ENCODE peak calls at places on chromosomes 12 and 14, in eight cellular contexts. N is adrenal gland, V is gastrocnemius medialis, F is K562, U is esophagus muscularis mucosa, S is epithelial cell of proximal tubule, X is AG10803, I is WTC11. Z is an unnamed sample.

GRCh38 chr12:104426926-104427546 is 29.7 kb upstream of the CHST11 start:
- DNase-seq in S (peak), F (no peak), X (peak), U (no peak), I (no peak), N (no peak), V (no peak), Z (no peak)

GRCh38 chr12:63898764-63899337 is 54.4 kb downstream of the SRGAP1 start:
- DNase-seq in F (no peak), I (no peak), X (no peak), N (no peak), V (no peak), S (no peak), U (no peak), Z (no peak)

GRCh38 chr12:90393654-90394053 is 561.3 kb downstream of the CCER1 start:
- DNase-seq in I (no peak), F (no peak), X (no peak), U (no peak), V (no peak), S (no peak), N (no peak), Z (no peak)

GRCh38 chr12:15044461-15044860 is 71.6 kb downstream of the PDE6H start:
- DNase-seq in I (no peak), N (no peak), V (no peak), U (no peak), S (no peak), X (peak), F (no peak), Z (no peak)

GRCh38 chr12:112252184-112252583 is 126.8 kb downstream of the TRAFD1 start:
- DNase-seq in I (no peak), F (no peak), S (no peak), V (no peak), U (no peak), N (no peak), X (no peak), Z (no peak)

GRCh38 chr12:52258335-52258901 is 16.0 kb upstream of the KRT86 start:
- DNase-seq in F (no peak), U (no peak), X (peak), N (peak), V (no peak), S (no peak), I (peak), Z (peak)

GRCh38 chr12:88570103-88570502 is 10.2 kb downstream of the KITLG start:
- DNase-seq in N (no peak), S (no peak), X (no peak), U (no peak), V (no peak), F (no peak), I (no peak), Z (no peak)

GRCh38 chr14:105075364-105076295 is 10.4 kb upstream of the GPR132 start:
- DNase-seq in U (no peak), X (no peak), I (no peak), N (peak), F (peak), S (no peak), V (no peak), Z (no peak)

GRCh38 chr12:51942501-51943000 is 8.9 kb upstream of the ACVR1B start:
- DNase-seq in F (no peak), X (no peak), U (no peak), V (no peak), S (no peak), I (no peak), N (no peak), Z (no peak)

GRCh38 chr12:34403706-34404376 is 381.5 kb downstream of the ALG10 start:
- DNase-seq in V (peak), N (no peak), I (peak), F (no peak), S (no peak), U (peak), X (no peak), Z (peak)

GRCh38 chr14:105337966-105338365 is 23.4 kb downstream of the PACS2 start:
- DNase-seq in F (no peak), I (no peak), S (no peak), V (peak), U (no peak), X (peak), N (peak), Z (no peak)

GRCh38 chr14:104086210-104086660 is 735 bp downstream of the ASPG start:
- DNase-seq in F (no peak), U (no peak), I (no peak), V (no peak), X (no peak), N (no peak), S (no peak), Z (peak)

GRCh38 chr12:62438098-62438692 is 28.4 kb upstream of the MON2 start:
- DNase-seq in V (no peak), U (no peak), X (peak), S (no peak), F (peak), I (peak), N (peak), Z (peak)

GRCh38 chr12:2642176-2642892 is 152.4 kb upstream of the FKBP4 start:
- DNase-seq in F (no peak), S (no peak), X (no peak), I (peak), N (no peak), U (no peak), V (no peak), Z (no peak)

DNA sequence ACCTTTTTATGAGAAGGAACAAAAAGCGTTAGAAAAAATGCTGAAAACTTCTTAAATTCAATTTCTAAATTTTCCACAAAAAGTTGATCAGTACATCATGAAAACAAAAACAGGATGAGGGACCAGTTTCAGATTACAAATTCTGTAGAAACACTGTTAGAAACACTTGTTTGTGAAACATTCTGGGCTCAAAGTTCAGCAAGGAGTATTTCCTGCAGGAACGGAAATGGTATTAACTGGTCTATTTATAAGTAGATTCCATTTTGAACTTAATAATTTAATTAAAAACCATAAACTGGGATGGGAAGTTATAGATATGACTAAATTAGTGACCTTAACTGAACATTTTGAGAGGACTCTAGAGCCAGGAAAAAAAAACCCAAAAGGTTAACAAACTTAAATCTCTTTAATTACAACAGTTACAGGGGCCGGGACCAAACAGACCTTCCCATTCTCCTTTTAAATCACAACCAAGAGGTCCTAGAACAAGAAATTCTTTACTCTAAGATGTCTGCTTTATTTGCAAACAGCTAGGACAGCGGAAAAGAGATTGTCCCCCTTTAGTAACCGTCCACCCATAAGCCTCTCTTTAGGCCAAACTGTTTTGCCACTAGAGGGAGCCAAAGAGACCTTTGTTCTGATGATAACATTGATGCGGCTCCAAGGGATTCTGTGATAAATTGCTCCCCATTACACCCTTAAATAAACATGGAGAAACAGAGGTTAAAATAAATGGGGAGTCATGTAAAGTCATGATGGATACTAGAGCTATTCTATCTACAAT is 69.0 kb upstream of the RERGL start:
- DNase-seq in F (peak), I (peak), X (peak), S (no peak), N (peak), V (no peak), U (no peak), Z (peak)
- TF ChIP-seq CTCF in F (peak), I (peak), X (peak), S (peak), N (peak), V (no peak), U (peak), Z (peak)

GRCh38 chr14:98926802-98927201 is 345.2 kb downstream of the BCL11B start:
- DNase-seq in V (no peak), F (no peak), X (peak), S (no peak), N (no peak), I (no peak), U (no peak), Z (no peak)

GRCh38 chr14:98926151-98926550 is 345.8 kb downstream of the BCL11B start:
- DNase-seq in U (no peak), S (no peak), V (no peak), I (no peak), N (no peak), X (no peak), F (no peak), Z (no peak)

GRCh38 chr14:98925362-98926040 is 346.5 kb downstream of the BCL11B start:
- DNase-seq in X (no peak), I (no peak), S (no peak), F (no peak), V (no peak), U (no peak), N (no peak), Z (no peak)

GRCh38 chr14:98931126-98931525 is 340.9 kb downstream of the BCL11B start:
- DNase-seq in X (no peak), F (no peak), I (no peak), S (no peak), V (no peak), U (no peak), N (no peak), Z (no peak)

GRCh38 chr14:98928418-98928817 is 343.6 kb downstream of the BCL11B start:
- DNase-seq in U (no peak), S (no peak), I (no peak), X (no peak), N (no peak), V (no peak), F (no peak), Z (no peak)
- TF ChIP-seq CTCF in U (no peak), S (no peak), I (no peak), X (no peak), N (no peak), V (no peak), F (no peak), Z (no peak)

GRCh38 chr12:12398026-12398859 is 41.4 kb downstream of the BORCS5 start:
- DNase-seq in U (peak), V (peak), F (peak), I (no peak), N (peak), S (peak), X (peak), Z (no peak)
- TF ChIP-seq CTCF in U (peak), V (no peak), F (peak), I (no peak), N (no peak), S (peak), X (peak), Z (no peak)

DNA sequence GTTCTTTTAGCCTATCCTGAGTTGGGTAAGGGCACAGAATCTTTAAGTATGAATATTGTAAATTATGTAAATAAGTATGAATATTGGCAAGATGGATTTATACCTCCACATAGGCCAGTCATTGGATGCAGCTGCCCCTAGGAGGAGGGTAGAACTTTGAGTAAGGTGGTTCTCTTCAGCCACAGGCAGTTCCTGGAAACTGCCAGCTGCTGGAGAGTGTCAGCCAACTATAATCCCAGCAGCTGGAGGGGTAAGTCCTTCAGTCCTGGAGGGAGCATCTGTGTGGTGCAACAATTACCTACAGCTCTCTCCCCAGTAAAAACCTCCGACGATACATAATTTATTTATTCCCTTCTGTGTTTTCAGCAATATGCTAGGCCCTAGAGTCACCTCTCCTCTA is 65.8 kb upstream of the TMPO start:
- DNase-seq in N (no peak), X (no peak), U (no peak), S (no peak), V (no peak), I (no peak), F (no peak), Z (no peak)
- TF ChIP-seq CTCF in N (no peak), X (no peak), U (no peak), S (no peak), V (no peak), I (no peak), F (no peak), Z (no peak)

GRCh38 chr14:26163761-26164160 is 434.1 kb downstream of the NOVA1 start:
- DNase-seq in S (no peak), X (peak), N (no peak), U (no peak), I (no peak), F (no peak), V (no peak), Z (peak)
- TF ChIP-seq CTCF in S (peak), X (peak), N (peak), U (no peak), I (peak), F (no peak), V (no peak), Z (peak)

GRCh38 chr14:72980863-72981262 is 46.0 kb downstream of the ZFYVE1 start:
- DNase-seq in N (no peak), S (no peak), F (no peak), V (no peak), I (no peak), U (no peak), X (no peak), Z (no peak)
- TF ChIP-seq CTCF in N (no peak), S (no peak), F (no peak), V (no peak), I (no peak), U (no peak), X (no peak), Z (no peak)

GRCh38 chr12:100567945-100568344 is 5.5 kb upstream of the GAS2L3 start:
- DNase-seq in X (no peak), F (no peak), I (no peak), N (no peak), S (no peak), U (no peak), V (no peak), Z (no peak)

GRCh38 chr12:100566887-100567637 is 6.4 kb upstream of the GAS2L3 start:
- DNase-seq in S (no peak), U (no peak), V (peak), F (no peak), X (no peak), I (no peak), N (peak), Z (no peak)

GRCh38 chr12:100564090-100564489 is 9.4 kb upstream of the GAS2L3 start:
- DNase-seq in U (no peak), I (no peak), N (no peak), S (no peak), V (no peak), F (no peak), X (no peak), Z (no peak)

GRCh38 chr12:100564905-100565467 is 8.5 kb upstream of the GAS2L3 start:
- DNase-seq in S (no peak), N (no peak), X (no peak), F (no peak), I (no peak), V (no peak), U (no peak), Z (no peak)

GRCh38 chr12:100565987-100566545 is 7.4 kb upstream of the GAS2L3 start:
- DNase-seq in U (no peak), F (no peak), V (no peak), X (no peak), S (no peak), N (no peak), I (no peak), Z (no peak)
- TF ChIP-seq CTCF in U (no peak), F (no peak), V (no peak), X (no peak), S (peak), N (no peak), I (no peak), Z (no peak)

GRCh38 chr14:68342216-68342615 is 450.7 kb downstream of the ZFP36L1 start:
- DNase-seq in I (no peak), X (no peak), U (no peak), N (no peak), V (no peak), F (no peak), S (no peak), Z (no peak)
- TF ChIP-seq CTCF in I (no peak), X (no peak), U (no peak), N (no peak), V (no peak), F (no peak), S (no peak), Z (no peak)

DNA sequence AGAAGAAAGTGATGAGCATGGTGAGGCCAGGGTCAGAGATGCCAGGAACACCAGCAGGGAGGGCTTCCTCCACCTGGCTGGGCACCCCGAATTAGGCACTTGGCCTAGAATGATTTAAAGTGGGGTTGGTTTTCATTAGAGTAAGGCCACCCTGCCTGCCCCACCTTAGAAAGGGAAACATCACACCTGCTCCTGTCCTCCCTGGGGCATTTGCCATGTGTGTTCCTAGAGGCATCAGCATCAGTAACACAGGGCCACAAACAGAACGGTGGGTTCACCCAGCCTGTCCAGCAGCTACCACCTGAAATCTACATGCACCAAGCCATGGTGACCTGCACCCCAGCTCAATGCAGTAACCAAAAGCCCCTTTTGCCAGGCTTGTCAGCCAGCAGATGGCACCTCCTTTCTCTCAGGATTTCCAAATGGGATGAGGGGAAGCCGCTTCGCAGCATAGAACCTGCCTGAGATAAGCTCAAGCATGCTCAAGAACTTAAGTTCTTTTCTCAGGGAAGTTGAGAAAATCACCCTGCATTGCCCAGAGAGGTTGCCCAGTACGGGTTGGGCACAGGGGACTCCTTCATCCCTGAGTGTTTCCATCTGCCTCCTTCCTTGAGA is 338.8 kb downstream of the DPF3 start:
- DNase-seq in S (no peak), N (no peak), X (no peak), V (no peak), I (no peak), F (no peak), U (no peak), Z (no peak)
- TF ChIP-seq CTCF in S (peak), N (no peak), X (no peak), V (no peak), I (no peak), F (no peak), U (no peak), Z (no peak)